ENCODE peak calls at places on chromosomes 3 and 15, in ten cellular contexts. N is AG04450, A is sigmoid colon, F is RWPE2, Q is AG04449, L is lower lobe of right lung, Y is suprapubic skin, I is mammary epithelial cell, E is GM06990, B is vagina. Z is an unnamed sample.

GRCh38 chr15:73632670-73633058 is 525 bp downstream of the NPTN start:
- DNase-seq in E (peak), N (no peak), Y (peak), F (peak), Q (no peak), L (peak), A (peak), I (no peak), B (no peak), Z (no peak)

GRCh38 chr3:182989566-182989965 is 9.2 kb upstream of the DCUN1D1 start:
- DNase-seq in A (no peak), N (no peak), Y (no peak), Q (no peak), L (no peak), E (no peak), B (no peak), I (no peak), F (no peak), Z (no peak)

GRCh38 chr15:35499723-35500122 is 46.2 kb downstream of the DPH6 start:
- DNase-seq in A (no peak), B (no peak), I (peak), N (no peak), E (no peak), L (no peak), F (no peak), Q (no peak), Y (no peak), Z (no peak)

GRCh38 chr3:141095546-141095937 is 44.4 kb downstream of the SPSB4 start:
- DNase-seq in Y (peak), I (no peak), B (no peak), L (no peak), A (no peak), Q (no peak), F (no peak), E (no peak), N (no peak), Z (no peak)

GRCh38 chr3:47985376-47985775 is 30.8 kb downstream of the MAP4 start:
- DNase-seq in Q (no peak), F (no peak), E (no peak), I (no peak), Y (no peak), B (no peak), N (no peak), L (no peak), A (no peak), Z (no peak)

GRCh38 chr3:64049136-64049535 is 25.8 kb upstream of the PSMD6 start:
- DNase-seq in F (no peak), Y (no peak), L (no peak), B (no peak), Q (no peak), I (peak), N (no peak), E (no peak), A (no peak), Z (peak)

GRCh38 chr15:31255732-31256384 is 70.8 kb upstream of the KLF13 start:
- DNase-seq in A (no peak), L (no peak), N (no peak), E (peak), Q (no peak), I (no peak), B (no peak), F (peak), Y (no peak), Z (no peak)

GRCh38 chr15:46442196-46442595 is 807.4 kb downstream of the SQOR start:
- DNase-seq in Y (no peak), A (no peak), Q (no peak), N (no peak), B (no peak), I (no peak), E (no peak), L (no peak), F (peak), Z (peak)

GRCh38 chr3:49092948-49093852 is 671 bp downstream of the QRICH1 start:
- DNase-seq in A (peak), F (no peak), I (peak), E (peak), Y (peak), Q (peak), L (peak), N (peak), B (no peak), Z (peak)

GRCh38 chr3:39137991-39138803 is 15.2 kb downstream of the CSRNP1 start:
- DNase-seq in Q (no peak), F (no peak), E (no peak), B (no peak), Y (no peak), I (no peak), N (no peak), A (peak), L (no peak), Z (no peak)

GRCh38 chr3:13016083-13016725 is 57.0 kb downstream of the IQSEC1 start:
- DNase-seq in Q (no peak), N (no peak), F (no peak), Y (no peak), A (peak), I (no peak), L (peak), E (peak), B (no peak), Z (no peak)

GRCh38 chr3:43790060-43790459 is 99.3 kb downstream of the ABHD5 start:
- DNase-seq in Y (no peak), Q (no peak), E (no peak), L (no peak), F (peak), I (no peak), B (peak), A (no peak), N (no peak), Z (no peak)

GRCh38 chr3:48406443-48407431 is 23.1 kb downstream of the PLXNB1 start:
- DNase-seq in A (peak), N (no peak), I (no peak), E (no peak), Q (no peak), L (peak), B (no peak), Y (peak), F (peak), Z (no peak)

GRCh38 chr3:122754867-122755835 is 38.5 kb downstream of the HSPBAP1 start:
- DNase-seq in I (peak), Y (no peak), L (no peak), E (no peak), N (no peak), F (no peak), Q (no peak), B (no peak), A (no peak), Z (peak)

GRCh38 chr3:69869021-69869420 is 129.8 kb downstream of the MITF start:
- DNase-seq in Y (no peak), L (no peak), E (no peak), N (no peak), I (no peak), B (no peak), Q (no peak), A (no peak), F (no peak), Z (no peak)

GRCh38 chr3:161139686-161140085 is 34.5 kb upstream of the B3GALNT1 start:
- DNase-seq in I (no peak), B (no peak), L (no peak), Q (no peak), N (no peak), E (no peak), A (no peak), F (no peak), Y (no peak), Z (no peak)

GRCh38 chr15:88912500-88912921 is 668 bp downstream of the MFGE8 start:
- DNase-seq in Q (no peak), F (no peak), Y (no peak), N (no peak), E (no peak), B (no peak), I (peak), L (no peak), A (no peak), Z (no peak)

GRCh38 chr15:31571676-31572075 is 245.0 kb downstream of the KLF13 start:
- DNase-seq in F (no peak), L (no peak), Q (no peak), N (no peak), Y (no peak), I (no peak), E (no peak), B (peak), A (no peak), Z (no peak)

GRCh38 chr15:34347951-34348638 is 5.0 kb downstream of the NUTM1 start:
- DNase-seq in A (no peak), L (no peak), E (no peak), Y (no peak), N (no peak), F (no peak), B (peak), Q (no peak), I (no peak), Z (no peak)

GRCh38 chr3:72798552-72799195 is 49.6 kb downstream of the SHQ1 start:
- DNase-seq in E (no peak), I (no peak), Q (no peak), B (no peak), Y (no peak), F (no peak), N (no peak), A (no peak), L (no peak), Z (no peak)

GRCh38 chr3:37627951-37628620 is 233.6 kb upstream of the CTDSPL start:
- DNase-seq in Y (no peak), E (peak), Q (no peak), I (no peak), F (no peak), B (no peak), L (no peak), N (no peak), A (no peak), Z (no peak)

GRCh38 chr3:14521611-14522010 is 18.5 kb downstream of the GRIP2 start:
- DNase-seq in L (peak), F (peak), N (no peak), E (no peak), A (peak), Y (peak), Q (no peak), B (no peak), I (no peak), Z (no peak)

GRCh38 chr3:79040701-79041100 is 727.1 kb downstream of the ROBO1 start:
- DNase-seq in B (no peak), F (no peak), E (no peak), Q (peak), I (peak), N (peak), L (no peak), Y (no peak), A (no peak), Z (no peak)

GRCh38 chr15:59371458-59372351 is 966 bp downstream of the MYO1E start:
- DNase-seq in Y (no peak), A (peak), L (peak), B (no peak), F (peak), N (no peak), Q (no peak), E (peak), I (peak), Z (no peak)

GRCh38 chr3:119628816-119629445 is 31.2 kb downstream of the PLA1A start:
- DNase-seq in E (peak), Q (no peak), L (no peak), A (no peak), F (no peak), I (peak), N (no peak), Y (no peak), B (no peak), Z (no peak)

GRCh38 chr15:96421211-96421610 is 90.7 kb downstream of the NR2F2 start:
- DNase-seq in Q (no peak), F (no peak), L (no peak), I (peak), Y (no peak), N (peak), A (no peak), B (no peak), E (no peak), Z (no peak)

GRCh38 chr15:52567886-52568568 is 803 bp downstream of the ARPP19 start:
- DNase-seq in N (no peak), A (no peak), I (peak), Q (no peak), E (no peak), Y (no peak), L (peak), F (peak), B (no peak), Z (no peak)

GRCh38 chr3:63654246-63654645 is 1.8 kb downstream of the SNTN start:
- DNase-seq in F (no peak), Y (no peak), N (no peak), Q (no peak), A (no peak), I (no peak), L (no peak), B (no peak), E (no peak), Z (no peak)

GRCh38 chr15:83694030-83694429 is 40.1 kb downstream of the ADAMTSL3 start:
- DNase-seq in L (no peak), B (no peak), N (no peak), F (no peak), Y (no peak), Q (no peak), E (no peak), A (no peak), I (no peak), Z (peak)

DNA sequence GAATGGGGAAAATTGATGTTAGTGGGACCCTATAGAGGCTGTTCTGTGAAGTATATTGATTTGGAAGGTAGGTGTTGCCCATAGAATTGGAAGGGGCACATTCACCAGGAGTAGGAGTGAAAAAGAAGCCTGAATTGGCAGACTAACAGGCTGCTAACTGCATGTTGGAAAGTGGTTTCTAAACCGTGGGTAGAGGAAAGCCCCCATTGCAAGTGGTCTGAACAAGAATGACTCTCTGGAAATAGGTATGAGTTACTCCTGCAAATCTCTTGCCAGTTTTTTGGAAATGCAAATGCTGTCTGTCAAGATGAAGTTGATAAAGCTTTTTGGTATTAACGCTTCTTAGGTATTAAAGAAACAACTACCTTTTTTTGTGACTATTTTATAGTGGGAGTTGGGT is 3.5 kb downstream of the UBE2E1 start:
- DNase-seq in B (no peak), A (no peak), F (no peak), L (no peak), E (no peak), Q (no peak), Y (no peak), N (no peak), I (no peak), Z (no peak)
- H3K4me3 ChIP-seq in B (no peak), A (no peak), F (no peak), L (no peak), E (peak), Q (no peak), Y (peak), N (no peak), I (no peak), Z (no peak)

GRCh38 chr3:87792193-87792531 is 266.6 kb downstream of the CGGBP1 start:
- DNase-seq in E (no peak), N (no peak), Y (no peak), I (no peak), F (no peak), B (no peak), A (no peak), Q (no peak), L (no peak), Z (no peak)
- H3K4me3 ChIP-seq in E (no peak), N (no peak), Y (peak), I (no peak), F (no peak), B (peak), A (peak), Q (no peak), L (peak), Z (peak)

GRCh38 chr15:99731336-99732267 is 1.6 kb downstream of the LYSMD4 start:
- DNase-seq in N (no peak), Y (no peak), L (no peak), B (no peak), A (no peak), I (peak), F (no peak), Q (no peak), E (no peak), Z (no peak)
- H3K4me3 ChIP-seq in N (peak), Y (peak), L (peak), B (peak), A (peak), I (peak), F (no peak), Q (peak), E (no peak), Z (peak)

GRCh38 chr3:185558395-185558794 is 6.0 kb upstream of the LIPH start:
- DNase-seq in A (no peak), I (peak), B (no peak), N (no peak), Y (no peak), Q (no peak), L (peak), E (no peak), F (no peak), Z (no peak)

GRCh38 chr3:185561958-185562357 is 9.6 kb upstream of the LIPH start:
- DNase-seq in N (no peak), Q (no peak), B (no peak), L (no peak), I (no peak), Y (no peak), F (no peak), E (no peak), A (no peak), Z (no peak)

GRCh38 chr3:185560676-185561075 is 8.3 kb upstream of the LIPH start:
- DNase-seq in N (no peak), F (no peak), Q (no peak), A (no peak), L (no peak), I (no peak), Y (no peak), B (no peak), E (no peak), Z (no peak)

GRCh38 chr3:185561374-185561943 is 9.1 kb upstream of the LIPH start:
- DNase-seq in E (no peak), Q (no peak), A (no peak), L (peak), Y (no peak), I (no peak), B (no peak), N (no peak), F (no peak), Z (no peak)

DNA sequence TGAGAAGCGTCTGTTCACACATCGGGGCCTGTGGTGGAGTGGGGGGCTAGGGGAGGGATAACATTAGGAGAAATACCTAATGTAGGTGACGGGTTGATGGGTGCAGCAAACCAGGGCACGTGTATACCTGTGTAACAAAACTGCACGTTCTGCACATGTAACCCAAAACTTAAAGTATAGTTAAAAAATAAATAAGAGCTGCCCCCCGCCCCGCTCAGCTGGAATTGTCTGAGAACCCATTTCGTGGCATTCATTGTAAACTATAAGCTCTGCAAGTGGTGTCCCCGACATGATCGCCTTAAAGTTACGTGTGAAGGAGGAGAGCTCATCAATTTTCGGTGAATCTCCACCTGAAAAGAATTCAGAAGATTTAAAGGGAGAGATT is 7.3 kb upstream of the LIPH start:
- DNase-seq in A (no peak), N (no peak), B (no peak), Q (no peak), L (no peak), F (no peak), I (no peak), E (no peak), Y (no peak), Z (no peak)
- H3K4me3 ChIP-seq in A (no peak), N (no peak), B (no peak), Q (no peak), L (no peak), F (no peak), I (no peak), E (no peak), Y (no peak), Z (no peak)

GRCh38 chr15:77634266-77634962 is 1.7 kb upstream of the LINGO1 start:
- DNase-seq in A (peak), I (peak), Q (no peak), B (no peak), F (no peak), Y (no peak), L (peak), N (no peak), E (peak), Z (peak)
- H3K4me3 ChIP-seq in A (no peak), I (no peak), Q (no peak), B (no peak), F (no peak), Y (peak), L (no peak), N (no peak), E (no peak), Z (no peak)

GRCh38 chr3:54122046-54122801 is at the start of gene CACNA2D3:
- DNase-seq in N (no peak), L (peak), E (peak), F (no peak), A (peak), B (no peak), Y (no peak), I (peak), Q (no peak), Z (no peak)
- H3K4me3 ChIP-seq in N (no peak), L (peak), E (peak), F (peak), A (peak), B (peak), Y (peak), I (peak), Q (no peak), Z (peak)

DNA sequence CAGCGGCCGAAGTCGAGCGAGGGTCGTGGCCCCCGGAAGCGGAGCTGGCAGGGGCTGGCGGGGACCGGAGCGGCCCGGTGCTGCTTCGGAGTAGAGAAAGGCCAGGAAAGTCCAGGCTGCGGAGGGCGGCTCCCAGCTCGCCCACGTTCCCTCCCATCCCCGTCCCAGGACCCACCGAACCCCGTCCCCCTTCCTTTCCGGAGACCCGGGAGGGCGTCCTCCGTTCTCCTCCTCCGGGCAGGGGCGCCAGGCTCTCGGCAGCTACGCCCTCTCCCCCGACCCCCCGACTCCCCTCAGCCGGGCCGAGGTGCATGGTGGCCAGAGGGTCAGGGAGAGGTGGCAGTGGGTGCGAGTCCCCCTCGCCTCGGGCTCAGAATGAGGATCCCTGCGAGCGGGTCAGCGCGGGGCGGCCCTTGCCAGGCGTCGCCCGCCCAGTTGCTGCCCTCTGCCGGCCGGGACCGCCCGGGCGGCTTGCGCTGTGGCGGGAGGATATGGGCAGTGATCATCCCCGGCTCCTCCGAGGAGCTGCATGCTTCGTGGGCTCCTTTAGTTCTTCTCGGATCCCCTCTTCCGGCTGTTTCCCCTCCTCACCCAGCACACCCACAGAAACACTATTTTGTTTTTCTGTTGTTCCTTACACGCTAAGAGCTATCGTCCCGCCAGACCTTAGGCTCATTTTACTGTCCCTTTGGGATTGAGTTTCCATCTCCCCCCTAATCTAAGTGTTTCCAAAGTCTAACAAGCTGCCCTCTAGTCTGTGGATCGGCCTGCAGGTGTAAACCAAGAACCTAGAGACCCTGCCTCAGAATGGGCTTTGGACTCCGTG is 744 bp upstream of the ALDH1A2 start:
- DNase-seq in I (peak), Q (no peak), E (peak), N (no peak), Y (peak), F (peak), B (no peak), A (peak), L (peak), Z (no peak)
- H3K4me3 ChIP-seq in I (peak), Q (peak), E (no peak), N (peak), Y (peak), F (peak), B (peak), A (peak), L (peak), Z (peak)

Z was measured in kidney epithelial cell.